ENCODE peak calls at places on chromosomes 12 and 14, in seven cellular contexts. One of them, this sample, is unnamed.

GRCh38 chr12:111450676-111451075 is 45.0 kb downstream of the SH2B3 start:
- DNase-seq in NCI-H2171: no peak
- DNase-seq in RCC 7860: no peak
- DNase-seq in type B pancreatic cell: peak
- DNase-seq in mucosa of descending colon: no peak
- DNase-seq in neural crest cell: no peak
- DNase-seq in EH: no peak
- DNase-seq in this sample: no peak

GRCh38 chr14:23138173-23138535 is 19.1 kb upstream of the CEBPE start:
- DNase-seq in neural crest cell: no peak
- DNase-seq in mucosa of descending colon: no peak
- DNase-seq in type B pancreatic cell: no peak
- DNase-seq in NCI-H2171: no peak
- DNase-seq in EH: no peak
- DNase-seq in RCC 7860: no peak
- DNase-seq in this sample: peak

GRCh38 chr12:107917912-107918800 is 143.7 kb downstream of the ASCL4 start:
- DNase-seq in RCC 7860: no peak
- DNase-seq in type B pancreatic cell: no peak
- DNase-seq in mucosa of descending colon: no peak
- DNase-seq in EH: peak
- DNase-seq in neural crest cell: no peak
- DNase-seq in NCI-H2171: peak
- DNase-seq in this sample: no peak

GRCh38 chr12:67545298-67545697 is 103.2 kb upstream of the DYRK2 start:
- DNase-seq in RCC 7860: no peak
- DNase-seq in NCI-H2171: no peak
- DNase-seq in EH: no peak
- DNase-seq in mucosa of descending colon: no peak
- DNase-seq in type B pancreatic cell: no peak
- DNase-seq in neural crest cell: no peak
- DNase-seq in this sample: no peak

GRCh38 chr12:30687265-30687986 is 8.2 kb downstream of the IPO8 start:
- DNase-seq in mucosa of descending colon: no peak
- DNase-seq in EH: peak
- DNase-seq in NCI-H2171: no peak
- DNase-seq in type B pancreatic cell: no peak
- DNase-seq in RCC 7860: no peak
- DNase-seq in neural crest cell: no peak
- DNase-seq in this sample: no peak

GRCh38 chr12:1916396-1917171 is 1.9 kb downstream of the CACNA2D4 start:
- DNase-seq in type B pancreatic cell: peak
- DNase-seq in mucosa of descending colon: no peak
- DNase-seq in NCI-H2171: peak
- DNase-seq in RCC 7860: no peak
- DNase-seq in EH: no peak
- DNase-seq in neural crest cell: peak
- DNase-seq in this sample: peak

GRCh38 chr12:122886161-122886560 is 9.8 kb downstream of the VPS37B start:
- DNase-seq in mucosa of descending colon: no peak
- DNase-seq in EH: no peak
- DNase-seq in RCC 7860: no peak
- DNase-seq in NCI-H2171: no peak
- DNase-seq in type B pancreatic cell: no peak
- DNase-seq in neural crest cell: no peak
- DNase-seq in this sample: no peak

GRCh38 chr14:37585971-37586759 is 8.9 kb downstream of the FOXA1 start:
- DNase-seq in mucosa of descending colon: no peak
- DNase-seq in neural crest cell: no peak
- DNase-seq in EH: no peak
- DNase-seq in type B pancreatic cell: no peak
- DNase-seq in NCI-H2171: no peak
- DNase-seq in RCC 7860: no peak
- DNase-seq in this sample: no peak

GRCh38 chr12:22287776-22288621 is 46.5 kb downstream of the ST8SIA1 start:
- DNase-seq in neural crest cell: no peak
- DNase-seq in EH: peak
- DNase-seq in NCI-H2171: no peak
- DNase-seq in type B pancreatic cell: no peak
- DNase-seq in mucosa of descending colon: no peak
- DNase-seq in RCC 7860: peak
- DNase-seq in this sample: no peak

GRCh38 chr12:8087666-8088065 is 5.6 kb downstream of the NECAP1 start:
- DNase-seq in EH: no peak
- DNase-seq in NCI-H2171: no peak
- DNase-seq in RCC 7860: no peak
- DNase-seq in type B pancreatic cell: no peak
- DNase-seq in neural crest cell: no peak
- DNase-seq in mucosa of descending colon: no peak
- DNase-seq in this sample: no peak

GRCh38 chr14:32417956-32418552 is 89.0 kb downstream of the AKAP6 start:
- DNase-seq in mucosa of descending colon: no peak
- DNase-seq in neural crest cell: no peak
- DNase-seq in NCI-H2171: peak
- DNase-seq in EH: peak
- DNase-seq in type B pancreatic cell: no peak
- DNase-seq in RCC 7860: peak
- DNase-seq in this sample: no peak

GRCh38 chr14:89283327-89284060 is 133.5 kb downstream of the FOXN3 start:
- DNase-seq in RCC 7860: no peak
- DNase-seq in type B pancreatic cell: no peak
- DNase-seq in mucosa of descending colon: no peak
- DNase-seq in EH: no peak
- DNase-seq in neural crest cell: no peak
- DNase-seq in NCI-H2171: no peak
- DNase-seq in this sample: no peak

GRCh38 chr12:6281081-6281809 is 29.2 kb upstream of the PLEKHG6 start:
- DNase-seq in mucosa of descending colon: peak
- DNase-seq in NCI-H2171: no peak
- DNase-seq in EH: peak
- DNase-seq in neural crest cell: no peak
- DNase-seq in RCC 7860: no peak
- DNase-seq in type B pancreatic cell: no peak
- DNase-seq in this sample: peak

GRCh38 chr12:95582230-95583058 is 31.2 kb upstream of the USP44 start:
- DNase-seq in neural crest cell: no peak
- DNase-seq in EH: peak
- DNase-seq in RCC 7860: peak
- DNase-seq in type B pancreatic cell: no peak
- DNase-seq in mucosa of descending colon: no peak
- DNase-seq in NCI-H2171: peak
- DNase-seq in this sample: no peak

GRCh38 chr12:90831712-90832111 is 123.3 kb downstream of the CCER1 start:
- DNase-seq in type B pancreatic cell: no peak
- DNase-seq in mucosa of descending colon: no peak
- DNase-seq in neural crest cell: no peak
- DNase-seq in EH: no peak
- DNase-seq in NCI-H2171: no peak
- DNase-seq in RCC 7860: no peak
- DNase-seq in this sample: no peak

GRCh38 chr12:106629797-106630669 is 47.2 kb downstream of the RFX4 start:
- DNase-seq in NCI-H2171: no peak
- DNase-seq in neural crest cell: no peak
- DNase-seq in mucosa of descending colon: no peak
- DNase-seq in RCC 7860: peak
- DNase-seq in EH: peak
- DNase-seq in type B pancreatic cell: no peak
- DNase-seq in this sample: no peak

GRCh38 chr14:95137804-95138167 is 19.5 kb downstream of the DICER1 start:
- DNase-seq in RCC 7860: no peak
- DNase-seq in EH: no peak
- DNase-seq in type B pancreatic cell: no peak
- DNase-seq in neural crest cell: no peak
- DNase-seq in mucosa of descending colon: no peak
- DNase-seq in NCI-H2171: no peak
- DNase-seq in this sample: no peak

GRCh38 chr14:63375772-63376171 is 57.0 kb upstream of the GPHB5 start:
- DNase-seq in neural crest cell: no peak
- DNase-seq in EH: no peak
- DNase-seq in NCI-H2171: no peak
- DNase-seq in mucosa of descending colon: no peak
- DNase-seq in RCC 7860: no peak
- DNase-seq in type B pancreatic cell: no peak
- DNase-seq in this sample: no peak

GRCh38 chr14:80202888-80203562 is 8.3 kb downstream of the DIO2 start:
- DNase-seq in EH: no peak
- DNase-seq in RCC 7860: no peak
- DNase-seq in NCI-H2171: no peak
- DNase-seq in neural crest cell: peak
- DNase-seq in type B pancreatic cell: no peak
- DNase-seq in mucosa of descending colon: peak
- DNase-seq in this sample: no peak

GRCh38 chr12:116916714-116917114 is 6.0 kb downstream of the FBXW8 start:
- DNase-seq in mucosa of descending colon: no peak
- DNase-seq in neural crest cell: no peak
- DNase-seq in EH: peak
- DNase-seq in NCI-H2171: no peak
- DNase-seq in RCC 7860: peak
- DNase-seq in type B pancreatic cell: no peak
- DNase-seq in this sample: no peak

GRCh38 chr12:22286569-22286968 is 47.9 kb downstream of the ST8SIA1 start:
- DNase-seq in type B pancreatic cell: no peak
- DNase-seq in NCI-H2171: no peak
- DNase-seq in EH: peak
- DNase-seq in mucosa of descending colon: no peak
- DNase-seq in RCC 7860: peak
- DNase-seq in neural crest cell: no peak
- DNase-seq in this sample: no peak

GRCh38 chr12:28027947-28028724 is 55.6 kb upstream of the PTHLH start:
- DNase-seq in EH: peak
- DNase-seq in neural crest cell: no peak
- DNase-seq in type B pancreatic cell: no peak
- DNase-seq in RCC 7860: peak
- DNase-seq in NCI-H2171: peak
- DNase-seq in mucosa of descending colon: no peak
- DNase-seq in this sample: no peak

GRCh38 chr14:61145903-61146411 is 135.2 kb downstream of the TMEM30B start:
- DNase-seq in neural crest cell: no peak
- DNase-seq in NCI-H2171: no peak
- DNase-seq in EH: peak
- DNase-seq in type B pancreatic cell: no peak
- DNase-seq in RCC 7860: no peak
- DNase-seq in mucosa of descending colon: no peak
- DNase-seq in this sample: no peak

GRCh38 chr14:103066399-103066798 is 9.1 kb upstream of the CDC42BPB start:
- DNase-seq in RCC 7860: peak
- DNase-seq in mucosa of descending colon: no peak
- DNase-seq in neural crest cell: no peak
- DNase-seq in type B pancreatic cell: no peak
- DNase-seq in NCI-H2171: no peak
- DNase-seq in EH: no peak
- DNase-seq in this sample: peak

GRCh38 chr14:68278568-68279436 is 459.2 kb downstream of the RAD51B start:
- DNase-seq in neural crest cell: no peak
- DNase-seq in NCI-H2171: no peak
- DNase-seq in EH: peak
- DNase-seq in RCC 7860: peak
- DNase-seq in type B pancreatic cell: no peak
- DNase-seq in mucosa of descending colon: no peak
- DNase-seq in this sample: no peak

GRCh38 chr14:98008381-98009113 is 1211.4 kb downstream of the VRK1 start:
- DNase-seq in RCC 7860: no peak
- DNase-seq in NCI-H2171: no peak
- DNase-seq in mucosa of descending colon: no peak
- DNase-seq in EH: no peak
- DNase-seq in type B pancreatic cell: no peak
- DNase-seq in neural crest cell: no peak
- DNase-seq in this sample: no peak

GRCh38 chr14:82755476-82755875 is 1221.8 kb upstream of the SEL1L start:
- DNase-seq in mucosa of descending colon: no peak
- DNase-seq in RCC 7860: no peak
- DNase-seq in EH: no peak
- DNase-seq in NCI-H2171: no peak
- DNase-seq in type B pancreatic cell: no peak
- DNase-seq in neural crest cell: no peak
- DNase-seq in this sample: no peak

GRCh38 chr12:79547044-79547734 is 143.6 kb downstream of the PAWR start:
- DNase-seq in EH: peak
- DNase-seq in type B pancreatic cell: no peak
- DNase-seq in RCC 7860: peak
- DNase-seq in NCI-H2171: no peak
- DNase-seq in mucosa of descending colon: no peak
- DNase-seq in neural crest cell: no peak
- DNase-seq in this sample: no peak

GRCh38 chr12:27822076-27822712 is 42.2 kb upstream of the MANSC4 start:
- DNase-seq in type B pancreatic cell: no peak
- DNase-seq in mucosa of descending colon: no peak
- DNase-seq in NCI-H2171: no peak
- DNase-seq in EH: peak
- DNase-seq in neural crest cell: no peak
- DNase-seq in RCC 7860: peak
- DNase-seq in this sample: no peak

GRCh38 chr12:2092890-2093289 is 40.1 kb downstream of the CACNA1C start:
- DNase-seq in mucosa of descending colon: no peak
- DNase-seq in EH: peak
- DNase-seq in NCI-H2171: no peak
- DNase-seq in RCC 7860: no peak
- DNase-seq in type B pancreatic cell: no peak
- DNase-seq in neural crest cell: no peak
- DNase-seq in this sample: no peak

GRCh38 chr12:42474391-42474790 is 115.2 kb downstream of the PRICKLE1 start:
- DNase-seq in RCC 7860: peak
- DNase-seq in NCI-H2171: no peak
- DNase-seq in EH: peak
- DNase-seq in mucosa of descending colon: no peak
- DNase-seq in neural crest cell: no peak
- DNase-seq in type B pancreatic cell: no peak
- DNase-seq in this sample: no peak

GRCh38 chr12:89350661-89351488 is 1.4 kb downstream of the DUSP6 start:
- DNase-seq in EH: peak
- DNase-seq in RCC 7860: no peak
- DNase-seq in NCI-H2171: no peak
- DNase-seq in neural crest cell: no peak
- DNase-seq in type B pancreatic cell: no peak
- DNase-seq in mucosa of descending colon: peak
- DNase-seq in this sample: peak

GRCh38 chr12:81257952-81258551 is 180.2 kb downstream of the ACSS3 start:
- DNase-seq in EH: peak
- DNase-seq in mucosa of descending colon: no peak
- DNase-seq in type B pancreatic cell: no peak
- DNase-seq in RCC 7860: peak
- DNase-seq in neural crest cell: no peak
- DNase-seq in NCI-H2171: peak
- DNase-seq in this sample: no peak

GRCh38 chr12:54588110-54588831 is at the start of gene PPP1R1A:
- DNase-seq in RCC 7860: no peak
- DNase-seq in NCI-H2171: no peak
- DNase-seq in type B pancreatic cell: no peak
- DNase-seq in EH: no peak
- DNase-seq in mucosa of descending colon: peak
- DNase-seq in neural crest cell: no peak
- DNase-seq in this sample: no peak

GRCh38 chr12:67618303-67618702 is 30.2 kb upstream of the DYRK2 start:
- DNase-seq in EH: no peak
- DNase-seq in mucosa of descending colon: no peak
- DNase-seq in neural crest cell: no peak
- DNase-seq in RCC 7860: no peak
- DNase-seq in NCI-H2171: no peak
- DNase-seq in type B pancreatic cell: no peak
- DNase-seq in this sample: no peak

GRCh38 chr12:109529618-109530300 is 43.5 kb downstream of the MMAB start:
- DNase-seq in neural crest cell: no peak
- DNase-seq in mucosa of descending colon: no peak
- DNase-seq in EH: no peak
- DNase-seq in RCC 7860: no peak
- DNase-seq in NCI-H2171: no peak
- DNase-seq in type B pancreatic cell: no peak
- DNase-seq in this sample: no peak

GRCh38 chr14:105602243-105602750 is 75.9 kb downstream of the TMEM121 start:
- DNase-seq in NCI-H2171: no peak
- DNase-seq in RCC 7860: no peak
- DNase-seq in mucosa of descending colon: no peak
- DNase-seq in EH: no peak
- DNase-seq in type B pancreatic cell: no peak
- DNase-seq in neural crest cell: no peak
- DNase-seq in this sample: peak

GRCh38 chr14:100591453-100592371 is 4.5 kb upstream of the BEGAIN start:
- DNase-seq in neural crest cell: no peak
- DNase-seq in NCI-H2171: no peak
- DNase-seq in type B pancreatic cell: no peak
- DNase-seq in mucosa of descending colon: peak
- DNase-seq in RCC 7860: no peak
- DNase-seq in EH: no peak
- DNase-seq in this sample: peak